ENCODE peak calls at places on chromosomes 2 and 18, in seven cellular contexts. M is CD8-positive, alpha-beta T cell; B is left lung; D is right cardiac atrium; T is spleen; C is GM23338; A is astrocyte. Q is an unnamed sample.

GRCh38 chr18:79493801-79494211 is 98.1 kb downstream of the NFATC1 start:
- DNase-seq in C (no peak), T (peak), A (no peak), B (peak), M (no peak), D (peak), Q (no peak)

GRCh38 chr2:215430528-215431187 is 5.2 kb downstream of the FN1 start:
- DNase-seq in M (no peak), T (no peak), D (no peak), C (no peak), A (peak), B (no peak), Q (no peak)

GRCh38 chr18:46296656-46297055 is 192.5 kb downstream of the HAUS1 start:
- DNase-seq in T (no peak), M (no peak), D (no peak), B (no peak), C (no peak), A (no peak), Q (no peak)

GRCh38 chr18:32891797-32892196 is 119.0 kb upstream of the KLHL14 start:
- DNase-seq in M (no peak), A (no peak), B (no peak), C (no peak), D (no peak), T (no peak), Q (no peak)

GRCh38 chr18:5710676-5711075 is 166.9 kb upstream of the EPB41L3 start:
- DNase-seq in T (no peak), D (no peak), C (no peak), A (no peak), M (no peak), B (no peak), Q (no peak)

GRCh38 chr2:18998492-18998891 is 359.9 kb downstream of the OSR1 start:
- DNase-seq in T (no peak), D (no peak), B (no peak), M (no peak), A (no peak), C (no peak), Q (no peak)

GRCh38 chr18:22439447-22439846 is 21.7 kb upstream of the CTAGE1 start:
- DNase-seq in C (no peak), M (no peak), D (no peak), A (peak), B (no peak), T (no peak), Q (no peak)

GRCh38 chr18:74604366-74604765 is 6.7 kb downstream of the ZNF407 start:
- DNase-seq in D (no peak), A (no peak), B (no peak), T (no peak), M (no peak), C (no peak), Q (no peak)

GRCh38 chr18:74524097-74524496 is 10.2 kb upstream of the CNDP1 start:
- DNase-seq in T (peak), M (no peak), C (no peak), D (no peak), B (no peak), A (no peak), Q (no peak)

GRCh38 chr2:120237491-120237902 is 14.3 kb upstream of the TMEM185B start:
- DNase-seq in M (no peak), C (no peak), A (peak), D (no peak), B (peak), T (peak), Q (no peak)

GRCh38 chr2:203714112-203714511 is 7.7 kb downstream of the CD28 start:
- DNase-seq in A (no peak), D (peak), T (no peak), M (no peak), B (no peak), C (no peak), Q (no peak)

GRCh38 chr18:13362051-13362450 is 143.5 kb downstream of the LDLRAD4 start:
- DNase-seq in A (no peak), M (no peak), T (no peak), D (no peak), C (no peak), B (no peak), Q (no peak)

GRCh38 chr2:15557947-15558346 is 3.2 kb downstream of the NBAS start:
- DNase-seq in M (no peak), T (no peak), A (no peak), C (no peak), B (no peak), D (no peak), Q (no peak)

GRCh38 chr2:12705230-12705629 is 11.5 kb upstream of the TRIB2 start:
- DNase-seq in B (no peak), D (no peak), M (no peak), A (no peak), C (no peak), T (no peak), Q (no peak)

GRCh38 chr2:186307871-186308270 is 178.2 kb upstream of the ZC3H15 start:
- DNase-seq in M (no peak), C (no peak), B (no peak), T (no peak), A (no peak), D (no peak), Q (no peak)

GRCh38 chr2:216634317-216635148 is 1.3 kb downstream of the IGFBP2 start:
- DNase-seq in B (no peak), M (no peak), D (no peak), A (no peak), T (no peak), C (no peak), Q (no peak)

GRCh38 chr2:61144697-61145268 is 17.2 kb upstream of the C2orf74 start:
- DNase-seq in D (peak), C (peak), A (peak), T (peak), M (peak), B (peak), Q (peak)

GRCh38 chr18:7878265-7879173 is 311.4 kb downstream of the PTPRM start:
- DNase-seq in B (no peak), A (no peak), D (no peak), C (peak), T (no peak), M (no peak), Q (no peak)

GRCh38 chr2:3399829-3400228 is 20.3 kb downstream of the TRAPPC12 start:
- DNase-seq in T (no peak), D (peak), M (no peak), B (no peak), C (peak), A (no peak), Q (peak)

GRCh38 chr18:45542043-45542442 is 73.2 kb upstream of the SLC14A2 start:
- DNase-seq in D (no peak), C (no peak), M (no peak), T (no peak), B (no peak), A (no peak), Q (no peak)

GRCh38 chr2:96913398-96914202 is 43.7 kb upstream of the SEMA4C start:
- DNase-seq in C (no peak), A (no peak), D (no peak), M (peak), T (peak), B (no peak), Q (no peak)

GRCh38 chr2:59204040-59204439 is 962.9 kb upstream of the FANCL start:
- DNase-seq in D (no peak), T (no peak), C (no peak), A (no peak), B (peak), M (no peak), Q (no peak)

GRCh38 chr2:23330214-23330613 is 54.8 kb upstream of the KLHL29 start:
- DNase-seq in A (no peak), C (peak), D (no peak), M (no peak), T (no peak), B (no peak), Q (no peak)

GRCh38 chr18:73458186-73458964 is 590.6 kb upstream of the NETO1 start:
- DNase-seq in D (no peak), B (no peak), T (no peak), C (no peak), M (no peak), A (peak), Q (no peak)

GRCh38 chr2:63764630-63765029 is 77.1 kb upstream of the UGP2 start:
- DNase-seq in T (no peak), D (no peak), A (no peak), B (no peak), M (no peak), C (peak), Q (no peak)

GRCh38 chr2:144323946-144324345 is 196.0 kb downstream of the ZEB2 start:
- DNase-seq in A (peak), C (no peak), T (no peak), M (no peak), D (no peak), B (no peak), Q (no peak)

GRCh38 chr2:169071455-169071854 is 2.1 kb downstream of the DHRS9 start:
- DNase-seq in T (no peak), A (no peak), B (no peak), D (no peak), C (no peak), M (no peak), Q (no peak)

GRCh38 chr2:169069818-169070217 is 455 bp downstream of the DHRS9 start:
- DNase-seq in M (no peak), A (no peak), D (no peak), T (no peak), C (no peak), B (no peak), Q (no peak)

GRCh38 chr2:169066817-169067356 is 2.5 kb upstream of the DHRS9 start:
- DNase-seq in C (no peak), A (no peak), D (no peak), T (no peak), B (no peak), M (no peak), Q (no peak)

GRCh38 chr2:169072163-169072925 is 3.0 kb downstream of the DHRS9 start:
- DNase-seq in A (no peak), C (no peak), B (no peak), T (no peak), M (no peak), D (no peak), Q (no peak)

GRCh38 chr2:169069341-169069740 is at the start of gene DHRS9:
- DNase-seq in A (peak), M (no peak), C (no peak), D (no peak), T (peak), B (peak), Q (no peak)
- H3K27ac ChIP-seq in A (no peak), M (no peak), C (no peak), D (no peak), T (peak), B (peak), Q (no peak)

GRCh38 chr18:26480897-26481795 is 67.2 kb downstream of the KCTD1 start:
- DNase-seq in D (no peak), C (no peak), A (peak), M (no peak), T (no peak), B (no peak), Q (no peak)

GRCh38 chr18:26482567-26482966 is 65.8 kb downstream of the KCTD1 start:
- DNase-seq in D (no peak), C (peak), B (no peak), A (no peak), T (no peak), M (no peak), Q (no peak)

GRCh38 chr18:26477828-26478466 is 70.4 kb downstream of the KCTD1 start:
- DNase-seq in A (no peak), C (no peak), M (no peak), B (no peak), D (no peak), T (no peak), Q (no peak)

GRCh38 chr18:26479065-26479685 is 69.2 kb downstream of the KCTD1 start:
- DNase-seq in B (no peak), C (peak), A (no peak), M (no peak), T (no peak), D (no peak), Q (no peak)

DNA sequence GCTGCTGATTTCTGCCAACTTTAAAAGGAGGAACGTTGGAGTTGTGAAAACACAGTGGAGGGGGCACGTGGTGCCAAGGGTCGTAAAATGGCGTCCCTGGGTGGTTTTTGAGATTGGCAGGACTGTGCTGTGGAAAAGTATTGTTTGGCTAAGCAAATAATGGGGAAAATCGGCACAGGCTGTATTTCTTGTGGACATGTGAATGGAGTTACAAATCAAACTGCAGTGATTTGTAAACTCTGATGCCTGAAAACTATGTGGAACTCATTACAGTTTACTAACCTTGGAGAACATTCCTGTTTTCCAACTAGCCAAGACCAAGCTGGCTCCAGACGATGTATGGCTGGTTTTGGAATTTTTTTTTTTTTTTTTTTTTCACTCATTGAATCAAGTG is 68.7 kb downstream of the KCTD1 start:
- DNase-seq in T (no peak), A (peak), B (no peak), M (no peak), D (no peak), C (no peak), Q (no peak)
- H3K27ac ChIP-seq in T (no peak), A (peak), B (no peak), M (no peak), D (no peak), C (peak), Q (no peak)

DNA sequence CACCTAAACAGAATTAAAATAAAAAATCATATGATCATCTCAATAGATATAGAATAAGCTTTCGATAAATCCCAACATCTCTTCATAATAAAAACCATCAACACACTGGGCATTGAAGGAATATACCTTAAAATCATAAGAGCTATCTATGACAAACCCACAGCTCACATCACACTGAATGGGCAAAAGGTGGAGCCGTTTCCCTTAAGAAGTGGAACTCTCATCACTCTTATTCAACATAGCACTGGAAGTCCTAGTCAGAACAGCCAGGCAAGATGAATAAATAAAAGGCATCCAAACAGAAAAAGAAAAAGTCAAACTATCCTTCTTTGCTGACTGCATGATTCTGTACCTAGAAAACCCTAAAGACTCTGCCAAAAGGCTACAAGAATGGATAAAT is 510.3 kb downstream of the ZNF804A start:
- DNase-seq in B (no peak), C (peak), M (no peak), T (no peak), D (no peak), A (no peak), Q (no peak)
- H3K27ac ChIP-seq in B (no peak), C (no peak), M (no peak), T (no peak), D (no peak), A (no peak), Q (no peak)

GRCh38 chr2:32647180-32647651 is 19.4 kb downstream of the TTC27 start:
- DNase-seq in M (no peak), T (no peak), A (peak), D (no peak), C (no peak), B (no peak), Q (no peak)
- H3K27ac ChIP-seq in M (no peak), T (no peak), A (peak), D (peak), C (no peak), B (no peak), Q (no peak)

DNA sequence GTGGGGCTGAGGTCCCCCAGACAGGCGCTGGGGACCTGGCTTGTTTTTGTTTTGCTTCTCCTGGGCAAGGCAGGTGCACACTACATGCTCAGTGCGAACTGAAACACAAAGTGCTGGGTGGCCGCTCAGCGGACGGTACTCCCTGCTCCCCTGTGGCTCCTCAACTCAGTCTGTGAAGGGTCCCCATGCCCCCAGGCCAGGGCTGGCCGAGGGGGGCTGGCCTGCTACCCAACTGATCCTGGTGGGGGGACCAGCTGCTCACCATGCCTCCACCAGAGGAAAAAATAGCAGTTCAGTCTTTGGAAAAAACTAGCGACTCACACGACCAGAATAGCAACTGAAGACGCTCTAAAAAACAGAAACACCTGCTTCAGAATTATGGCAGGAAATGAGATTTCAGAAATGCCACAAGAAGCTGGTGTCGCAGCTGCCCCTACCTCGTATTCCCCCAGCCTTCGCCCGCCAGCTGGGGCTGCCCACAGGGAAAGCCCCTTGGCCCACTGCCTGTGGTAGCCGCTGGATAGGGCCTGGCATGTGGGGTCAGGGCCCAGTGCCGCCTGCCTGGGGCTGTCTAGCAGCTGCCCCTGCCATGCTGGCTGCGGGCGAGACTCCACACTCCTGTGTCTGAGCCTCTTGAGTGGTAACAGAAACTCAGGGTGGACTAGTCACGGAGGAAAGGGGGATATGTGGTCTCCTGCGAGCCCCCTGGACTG is 43.7 kb downstream of the MEX3C start:
- DNase-seq in A (no peak), C (no peak), D (no peak), B (no peak), M (peak), T (peak), Q (peak)
- H3K27ac ChIP-seq in A (no peak), C (no peak), D (no peak), B (no peak), M (peak), T (peak), Q (peak)

GRCh38 chr2:86366651-86367500 is 29.4 kb upstream of the REEP1 start:
- DNase-seq in T (no peak), D (no peak), C (no peak), A (no peak), B (no peak), M (no peak), Q (no peak)

GRCh38 chr2:86368181-86368824 is 30.9 kb upstream of the REEP1 start:
- DNase-seq in T (peak), B (no peak), C (peak), M (peak), D (peak), A (peak), Q (no peak)

GRCh38 chr2:86370579-86370978 is 33.2 kb upstream of the REEP1 start:
- DNase-seq in D (no peak), B (no peak), T (no peak), M (no peak), C (peak), A (no peak), Q (no peak)

GRCh38 chr2:86371482-86372002 is 34.1 kb upstream of the REEP1 start:
- DNase-seq in T (no peak), M (no peak), C (no peak), A (no peak), D (no peak), B (no peak), Q (no peak)

DNA sequence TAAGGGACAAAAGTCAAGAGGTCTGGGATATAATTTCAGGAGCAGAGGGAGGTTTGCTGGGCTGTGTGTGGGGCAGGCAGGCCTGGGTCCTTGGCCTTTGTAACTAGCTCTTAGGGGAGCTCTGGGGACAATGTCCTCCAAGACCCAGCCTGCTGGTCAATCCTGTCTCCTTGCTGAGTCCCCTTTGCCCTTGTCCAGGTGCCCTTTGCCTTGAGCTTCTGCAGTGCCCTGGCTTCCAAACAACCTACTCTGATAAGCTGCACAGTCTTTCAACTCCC is 30.0 kb upstream of the REEP1 start:
- DNase-seq in C (no peak), B (no peak), A (no peak), M (no peak), T (no peak), D (no peak), Q (no peak)
- H3K27ac ChIP-seq in C (no peak), B (no peak), A (no peak), M (no peak), T (no peak), D (no peak), Q (no peak)

DNA sequence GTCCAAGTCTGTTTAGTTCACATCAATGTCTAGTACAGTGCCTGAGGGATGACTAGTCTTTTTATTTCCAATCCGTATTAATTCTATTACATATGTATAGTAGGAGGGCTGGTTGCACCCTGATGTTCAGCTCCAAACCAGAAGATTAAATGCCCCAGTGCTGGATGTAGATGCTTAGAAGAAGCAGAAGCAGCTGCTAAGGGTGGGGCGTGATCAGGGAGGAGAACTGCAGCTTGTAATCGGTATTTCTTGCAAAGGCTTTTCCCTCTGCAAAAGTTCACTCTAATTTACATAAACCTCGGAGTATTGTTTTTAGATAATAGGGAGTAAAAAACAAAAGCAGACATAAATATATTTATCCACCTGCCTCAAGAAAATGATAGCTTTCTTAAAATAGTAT is 145.3 kb upstream of the ITGA4 start:
- DNase-seq in D (no peak), B (no peak), T (peak), A (no peak), M (peak), C (no peak), Q (no peak)
- H3K27ac ChIP-seq in D (no peak), B (peak), T (peak), A (no peak), M (peak), C (no peak), Q (no peak)

GRCh38 chr2:173415663-173416469 is 61.2 kb downstream of the CDCA7 start:
- DNase-seq in T (no peak), A (no peak), B (no peak), M (no peak), D (no peak), C (peak), Q (no peak)
- H3K27ac ChIP-seq in T (no peak), A (no peak), B (no peak), M (no peak), D (no peak), C (no peak), Q (no peak)

DNA sequence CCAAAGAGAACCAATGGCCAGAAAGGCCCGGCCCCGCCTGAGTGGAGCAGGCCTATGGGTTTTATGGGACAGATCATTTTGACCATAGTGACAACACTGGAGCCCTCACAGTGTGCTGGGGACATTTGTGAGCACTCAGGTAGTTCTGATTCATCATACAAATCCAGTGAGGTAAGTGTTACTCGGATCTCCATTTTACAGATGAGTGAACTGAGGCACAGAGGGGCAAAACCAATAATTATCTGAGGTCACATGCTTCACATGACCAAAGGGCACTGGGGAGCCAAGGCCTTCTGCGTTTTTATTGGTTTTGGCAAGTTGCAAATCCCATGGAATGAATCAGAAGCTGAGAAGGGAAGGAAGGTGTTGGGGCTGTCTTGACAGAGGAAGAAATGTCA is 111.5 kb upstream of the MGAT5 start:
- DNase-seq in C (no peak), T (no peak), M (no peak), D (no peak), A (no peak), B (no peak), Q (no peak)
- H3K27ac ChIP-seq in C (peak), T (no peak), M (no peak), D (peak), A (no peak), B (no peak), Q (no peak)

GRCh38 chr2:237282568-237283128 is 131.3 kb downstream of the COL6A3 start:
- DNase-seq in D (no peak), A (peak), M (no peak), B (no peak), T (no peak), C (no peak), Q (no peak)
- H3K27ac ChIP-seq in D (no peak), A (peak), M (no peak), B (peak), T (no peak), C (no peak), Q (no peak)